ENCODE peak calls at places on chromosomes 2 and 18, in four cellular contexts. C is K562, X is GM12878, G is endothelial cell of umbilical vein. P is an unnamed sample.

GRCh38 chr2:157853211-157853610 is 22.9 kb downstream of the ACVR1 start:
- DNase-seq in C (no peak), X (no peak), G (no peak), P (no peak)

GRCh38 chr2:138037090-138037489 is 72.8 kb downstream of the HNMT start:
- DNase-seq in C (no peak), X (no peak), G (no peak), P (no peak)

GRCh38 chr2:172844021-172844420 is 108.4 kb downstream of the RAPGEF4 start:
- DNase-seq in C (no peak), X (no peak), G (no peak), P (no peak)

GRCh38 chr2:230868947-230869690 is 4.4 kb downstream of the ITM2C start:
- DNase-seq in C (no peak), X (no peak), G (no peak), P (no peak)

GRCh38 chr18:76816127-76816526 is 6.2 kb upstream of the ZNF236 start:
- DNase-seq in C (no peak), X (no peak), G (no peak), P (no peak)

GRCh38 chr18:9419956-9420631 is 55.2 kb upstream of the RALBP1 start:
- DNase-seq in C (peak; percentile 27), X (no peak), G (no peak), P (peak; percentile 33)

GRCh38 chr18:2515408-2515807 is 55.9 kb downstream of the METTL4 start:
- DNase-seq in C (no peak), X (no peak), G (peak; percentile 88), P (peak; percentile 93)

GRCh38 chr18:53567935-53568574 is 656.4 kb downstream of the MBD2 start:
- DNase-seq in C (peak; percentile 14), X (no peak), G (peak; percentile 29), P (peak; percentile 13)

GRCh38 chr18:48852292-48852691 is 98.5 kb downstream of the SMAD7 start:
- DNase-seq in C (peak; percentile 25), X (no peak), G (no peak), P (peak; percentile 46)

GRCh38 chr2:181465686-181466375 is 8.6 kb downstream of the ITGA4 start:
- DNase-seq in C (no peak), X (no peak), G (no peak), P (peak; percentile 47)

GRCh38 chr2:242015366-242016065 is 146.0 kb downstream of the RTP5 start:
- DNase-seq in C (no peak), X (no peak), G (no peak), P (no peak)

GRCh38 chr2:203683932-203684556 is 22.4 kb upstream of the CD28 start:
- DNase-seq in C (no peak), X (peak; percentile 28), G (peak; percentile 90), P (peak; percentile 92)

GRCh38 chr2:55985406-55985805 is 61.8 kb upstream of the EFEMP1 start:
- DNase-seq in C (no peak), X (peak; percentile 26), G (peak; percentile 77), P (no peak)

GRCh38 chr2:32862269-32863055 is 84.3 kb upstream of the LTBP1 start:
- DNase-seq in C (no peak), X (no peak), G (peak; percentile 55), P (no peak)

GRCh38 chr18:12443631-12444030 is 35.9 kb downstream of the PRELID3A start:
- DNase-seq in C (no peak), X (no peak), G (no peak), P (peak; percentile 14)

GRCh38 chr2:3038636-3039035 is 339.0 kb downstream of the EIPR1 start:
- DNase-seq in C (no peak), X (no peak), G (no peak), P (no peak)

GRCh38 chr18:70245941-70246537 is 40.6 kb upstream of the RTTN start:
- DNase-seq in C (no peak), X (no peak), G (peak; percentile 11), P (no peak)

GRCh38 chr2:29206941-29207340 is 91.7 kb downstream of the CLIP4 start:
- DNase-seq in C (no peak), X (no peak), G (no peak), P (no peak)

GRCh38 chr2:112972423-112973086 is 5.3 kb upstream of the IL36G start:
- DNase-seq in C (no peak), X (no peak), G (no peak), P (no peak)

GRCh38 chr2:42201228-42201855 is 32.2 kb downstream of the EML4 start:
- DNase-seq in C (no peak), X (no peak), G (no peak), P (no peak)

GRCh38 chr2:70084973-70085710 is 2.1 kb upstream of the PCBP1 start:
- DNase-seq in C (peak; percentile 66), X (peak; percentile 76), G (no peak), P (no peak)

GRCh38 chr18:832085-832681 is 20.1 kb upstream of the YES1 start:
- DNase-seq in C (peak; percentile 80), X (no peak), G (no peak), P (no peak)

GRCh38 chr18:3319894-3320438 is 58.0 kb downstream of the MYL12B start:
- DNase-seq in C (no peak), X (no peak), G (no peak), P (no peak)

GRCh38 chr2:104487381-104487780 is 366.5 kb upstream of the POU3F3 start:
- DNase-seq in C (no peak), X (no peak), G (no peak), P (no peak)

GRCh38 chr2:21044694-21045371 is 960 bp upstream of the APOB start:
- DNase-seq in C (no peak), X (no peak), G (peak; percentile 18), P (no peak)

GRCh38 chr2:23425338-23425871 is 40.4 kb downstream of the KLHL29 start:
- DNase-seq in C (no peak), X (no peak), G (no peak), P (no peak)

DNA sequence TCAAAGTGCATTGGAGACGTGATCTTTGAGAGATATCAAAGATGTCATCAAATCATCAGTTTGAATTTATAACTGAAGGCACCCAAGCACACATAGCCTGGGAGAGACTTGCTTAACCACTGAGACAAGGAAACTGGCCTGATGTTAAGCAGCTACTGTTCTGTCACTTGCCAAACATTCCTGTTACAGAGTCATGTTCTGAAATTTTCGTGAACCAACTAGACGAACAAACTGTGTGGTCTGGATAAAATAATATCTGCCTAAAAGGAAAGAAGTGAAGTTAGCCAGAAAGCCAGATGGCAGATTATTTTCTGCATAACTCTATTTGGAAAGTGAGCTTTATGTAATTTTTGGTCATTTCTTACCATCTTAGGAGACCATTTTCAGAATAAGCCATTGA is 51.4 kb downstream of the SPATS2L start:
- DNase-seq in C (no peak), X (no peak), G (no peak), P (no peak)
- TF ChIP-seq FOS in C (no peak), X (no peak), G (no peak), P (no peak)

DNA sequence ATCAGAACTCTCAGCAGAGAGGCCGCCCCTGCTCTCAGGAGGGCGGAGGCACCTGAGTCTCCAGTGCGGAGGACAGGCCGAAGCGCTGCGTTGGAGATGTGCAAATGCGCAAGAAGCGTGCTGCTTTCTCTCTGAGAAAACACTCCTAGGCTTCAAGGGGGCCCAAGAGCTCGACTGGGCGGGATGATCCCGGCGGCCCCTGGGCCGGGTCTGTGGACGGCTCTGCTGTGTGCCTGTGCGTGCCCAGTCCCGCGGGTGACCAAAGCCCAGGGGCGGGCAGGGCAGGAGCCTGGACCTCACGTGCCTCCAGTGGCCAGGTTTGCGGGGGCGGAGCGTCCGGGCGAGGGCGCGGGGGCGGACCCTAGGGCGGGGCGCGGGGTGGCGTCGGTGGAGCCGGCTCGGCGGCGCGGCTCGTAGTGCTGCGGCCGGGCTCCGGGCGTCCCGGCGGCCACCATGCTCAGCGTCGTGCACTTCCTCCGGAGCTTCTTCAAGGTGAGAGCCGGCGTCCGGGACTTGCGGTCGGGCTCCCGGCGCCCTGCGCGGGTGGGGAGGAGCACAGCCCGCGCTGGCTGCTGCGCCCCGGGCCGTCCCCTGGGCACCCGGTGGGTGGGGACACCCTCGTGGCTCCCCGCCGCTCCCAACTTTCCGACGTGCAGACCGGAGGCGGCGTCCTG is at the start of gene ARHGEF4:
- DNase-seq in C (peak; percentile 63), X (no peak), G (no peak), P (no peak)
- TF ChIP-seq FOS in C (no peak), X (no peak), G (no peak), P (no peak)

GRCh38 chr2:141029424-141030078 is 1101.3 kb downstream of the LRP1B start:
- DNase-seq in C (no peak), X (no peak), G (no peak), P (no peak)
- TF ChIP-seq FOS in C (no peak), X (no peak), G (no peak), P (no peak)

GRCh38 chr2:198351647-198352046 is 547.3 kb downstream of the PLCL1 start:
- DNase-seq in C (no peak), X (no peak), G (no peak), P (no peak)
- TF ChIP-seq FOS in C (no peak), X (no peak), G (no peak), P (no peak)

DNA sequence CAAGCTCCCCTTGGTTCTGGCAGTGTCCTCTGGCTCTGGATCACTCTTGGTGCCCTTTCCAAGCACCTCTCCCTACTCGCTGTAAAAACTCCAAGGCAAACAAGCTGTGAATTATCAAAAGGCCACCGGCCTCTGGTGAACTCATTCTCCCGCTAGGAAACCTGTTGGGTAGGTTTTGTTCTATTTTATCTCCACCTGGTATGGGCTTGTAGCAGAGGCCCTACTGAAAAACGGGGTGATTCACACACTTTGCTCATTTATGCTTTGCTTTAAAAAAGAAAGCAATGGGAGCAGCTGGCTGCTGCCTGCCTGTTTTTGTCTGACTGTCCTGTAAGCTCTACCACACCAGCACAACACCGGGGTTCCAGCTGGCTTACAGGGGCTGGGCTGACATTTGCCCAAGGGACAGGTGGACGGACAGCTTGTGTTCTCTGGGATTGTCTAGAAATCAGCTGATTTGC is 56.8 kb downstream of the SH3BP4 start:
- DNase-seq in C (no peak), X (no peak), G (no peak), P (no peak)
- TF ChIP-seq FOS in C (no peak), X (no peak), G (no peak), P (no peak)

GRCh38 chr2:178251126-178251525 is 56.8 kb downstream of the OSBPL6 start:
- DNase-seq in C (no peak), X (no peak), G (no peak), P (no peak)

GRCh38 chr2:178258916-178259315 is 64.6 kb downstream of the OSBPL6 start:
- DNase-seq in C (no peak), X (no peak), G (no peak), P (peak; percentile 50)

GRCh38 chr2:178257127-178257526 is 62.8 kb downstream of the OSBPL6 start:
- DNase-seq in C (no peak), X (no peak), G (no peak), P (no peak)

GRCh38 chr2:178256382-178257053 is 62.2 kb downstream of the OSBPL6 start:
- DNase-seq in C (no peak), X (no peak), G (no peak), P (peak; percentile 28)
- TF ChIP-seq FOS in C (no peak), X (no peak), G (no peak), P (no peak)

DNA sequence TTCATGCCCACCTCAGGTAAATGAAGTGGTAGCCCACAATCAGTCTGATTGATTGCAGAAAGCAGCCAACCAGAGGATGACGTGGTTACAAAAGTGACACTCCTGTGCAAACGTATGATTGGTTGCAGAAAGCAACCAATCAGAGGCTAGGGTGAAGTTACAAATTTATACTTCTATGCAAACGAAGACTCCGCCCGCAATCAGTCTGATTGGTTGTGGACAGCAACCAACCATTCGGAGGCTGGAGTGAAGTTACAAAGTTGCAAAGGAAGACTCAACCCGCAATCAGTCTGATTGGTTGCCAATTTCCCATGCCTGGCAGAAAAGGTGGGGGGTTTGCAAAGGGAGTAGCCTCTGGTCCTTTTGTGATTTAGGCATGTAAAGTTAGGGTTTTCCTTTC is 4.0 kb upstream of the SLC3A1 start:
- DNase-seq in C (peak; percentile 39), X (no peak), G (no peak), P (no peak)
- TF ChIP-seq FOS in C (no peak), X (no peak), G (no peak), P (no peak)